ENCODE peak calls at places on chromosome 22, in eight cellular contexts. U is NCI-H526 treated with DMSO at 0.1 percent for 48 hours; B is stimulated activated CD8-positive, alpha-beta memory T cell treated with anti-CD3 and anti-CD28 coated beads, Interleukin-2, amount 100 ng/mL, for 48 hours; G is choroid plexus epithelial cell; M is NCI-H1436 treated with DMSO at 0.1 percent for 48 hours; O is AG08395; W is Jurkat, Clone E6-1; A is stimulated activated CD4-positive, alpha-beta T cell treated with anti-CD3 and anti-CD28 coated beads, Interleukin-1b, Interleukin-23, amount 100 ng/mL, for 48 hours. T is an unnamed sample.

GRCh38 chr22:37334461-37334858 is 52.2 kb downstream of the CYTH4 start:
- DNase-seq in G (no peak), M (no peak), W (no peak), U (no peak), B (no peak), A (no peak), O (no peak), T (no peak)

GRCh38 chr22:42289671-42290269 is 19.3 kb upstream of the TCF20 start:
- DNase-seq in O (no peak), G (peak), A (no peak), B (no peak), U (no peak), W (no peak), M (no peak), T (no peak)

GRCh38 chr22:24208012-24208749 is 26.9 kb downstream of the SUSD2 start:
- DNase-seq in U (no peak), G (peak), W (peak), O (peak), B (no peak), A (no peak), M (no peak), T (no peak)

GRCh38 chr22:39528681-39529486 is 3.7 kb downstream of the RPS19BP1 start:
- DNase-seq in B (peak), A (peak), M (peak), U (peak), W (peak), G (peak), O (peak), T (peak)

GRCh38 chr22:19043111-19044085 is 78.8 kb downstream of the DGCR2 start:
- DNase-seq in W (no peak), A (no peak), O (peak), U (no peak), M (no peak), B (no peak), G (no peak), T (no peak)

GRCh38 chr22:41092847-41093371 is 517 bp downstream of the EP300 start:
- DNase-seq in B (no peak), U (peak), M (no peak), G (peak), W (no peak), O (no peak), A (no peak), T (no peak)

GRCh38 chr22:42754658-42755057 is 34.0 kb upstream of the A4GALT start:
- DNase-seq in W (no peak), U (no peak), O (peak), A (no peak), B (no peak), M (no peak), G (no peak), T (no peak)

GRCh38 chr22:23580586-23581251 is 629 bp upstream of the IGLL1 start:
- DNase-seq in M (no peak), W (peak), U (no peak), O (no peak), G (no peak), B (no peak), A (no peak), T (no peak)

GRCh38 chr22:37782340-37783168 is 25.2 kb upstream of the GCAT start:
- DNase-seq in B (no peak), G (no peak), U (no peak), O (peak), A (no peak), M (no peak), W (no peak), T (no peak)

GRCh38 chr22:43060213-43060612 is 29.0 kb downstream of the TTLL1 start:
- DNase-seq in A (peak), O (peak), B (peak), U (no peak), G (peak), M (no peak), W (peak), T (peak)

GRCh38 chr22:43570531-43571144 is 158.8 kb downstream of the MPPED1 start:
- DNase-seq in A (no peak), U (no peak), M (no peak), O (no peak), W (no peak), B (no peak), G (no peak), T (no peak)

GRCh38 chr22:27195104-27195503 is 537.7 kb downstream of the MIAT start:
- DNase-seq in O (no peak), M (no peak), U (no peak), W (no peak), A (no peak), G (no peak), B (no peak), T (no peak)

GRCh38 chr22:46073683-46074504 is 76.4 kb upstream of the PPARA start:
- DNase-seq in G (peak), U (no peak), B (no peak), W (no peak), O (no peak), M (no peak), A (no peak), T (no peak)

GRCh38 chr22:28051091-28051786 is 132.2 kb upstream of the PITPNB start:
- DNase-seq in M (no peak), A (no peak), B (no peak), W (no peak), O (no peak), G (no peak), U (no peak), T (no peak)

GRCh38 chr22:18114495-18114894 is 3.9 kb downstream of the TUBA8 start:
- DNase-seq in G (no peak), M (no peak), A (no peak), U (no peak), B (no peak), O (no peak), W (no peak), T (no peak)

GRCh38 chr22:25051073-25051472 is 98.6 kb downstream of the KIAA1671 start:
- DNase-seq in A (no peak), O (no peak), U (no peak), W (no peak), G (no peak), B (no peak), M (no peak), T (no peak)

GRCh38 chr22:45318168-45318557 is 8.4 kb downstream of the FAM118A start:
- DNase-seq in M (peak), G (peak), B (peak), W (peak), A (peak), O (peak), U (no peak), T (peak)

GRCh38 chr22:31491218-31491962 is 1.7 kb upstream of the EIF4ENIF1 start:
- DNase-seq in W (no peak), O (no peak), B (no peak), A (no peak), M (no peak), G (no peak), U (no peak), T (no peak)

GRCh38 chr22:44773082-44773481 is 20.7 kb downstream of the ARHGAP8 start:
- DNase-seq in M (no peak), W (no peak), B (no peak), U (no peak), G (no peak), A (no peak), O (no peak), T (no peak)

GRCh38 chr22:36277482-36278291 is 24.8 kb downstream of the APOL1 start:
- DNase-seq in B (peak), O (peak), W (peak), U (no peak), A (peak), M (no peak), G (peak), T (peak)

GRCh38 chr22:22673099-22673498 is 28.7 kb downstream of the GGTLC2 start:
- DNase-seq in A (no peak), M (no peak), B (no peak), U (no peak), G (no peak), W (no peak), O (no peak), T (no peak)

GRCh38 chr22:22787805-22788459 is 99.7 kb upstream of the IGLL5 start:
- DNase-seq in W (peak), A (peak), U (peak), O (peak), M (peak), B (peak), G (peak), T (peak)

T was measured in activated CD8-positive, alpha-beta memory T cell treated with anti-CD3 and anti-CD28 coated beads for 48 hours.